ENCODE peak calls at places on chromosomes 13 and 19, in four cellular contexts. F is HepG2, D is GM12878, A is SK-N-SH. U is an unnamed sample.

GRCh38 chr13:32073180-32073864 is 41.7 kb downstream of the FRY start:
- DNase-seq in F (no peak), D (no peak), A (no peak), U (no peak)

GRCh38 chr19:46976845-46977320 is 42.8 kb upstream of the NPAS1 start:
- DNase-seq in F (no peak), D (no peak), A (peak), U (no peak)

GRCh38 chr19:55650602-55651230 is 2.7 kb downstream of the CCDC106 start:
- DNase-seq in F (no peak), D (no peak), A (peak), U (no peak)

GRCh38 chr19:49593233-49594113 is 2.5 kb downstream of the PRR12 start:
- DNase-seq in F (no peak), D (peak), A (peak), U (peak)

GRCh38 chr19:53328967-53329366 is 4.6 kb upstream of the ZNF845 start:
- DNase-seq in F (no peak), D (no peak), A (peak), U (no peak)

GRCh38 chr13:41224113-41225110 is 30.0 kb upstream of the KBTBD7 start:
- DNase-seq in F (no peak), D (no peak), A (no peak), U (no peak)

GRCh38 chr13:79312456-79312855 is 93.6 kb downstream of the RBM26 start:
- DNase-seq in F (no peak), D (no peak), A (no peak), U (no peak)

GRCh38 chr13:109802936-109803335 is 16.6 kb upstream of the IRS2 start:
- DNase-seq in F (peak), D (no peak), A (no peak), U (no peak)

GRCh38 chr13:89695343-89696257 is 1651.9 kb upstream of the MIR17HG start:
- DNase-seq in F (peak), D (no peak), A (peak), U (peak)

GRCh38 chr19:47035127-47035494 is 13.3 kb downstream of the TMEM160 start:
- DNase-seq in F (no peak), D (no peak), A (peak), U (no peak)

GRCh38 chr13:63490149-63490548 is 2074.5 kb upstream of the PCDH20 start:
- DNase-seq in F (no peak), D (no peak), A (no peak), U (no peak)

GRCh38 chr13:40588101-40588500 is 78.3 kb downstream of the FOXO1 start:
- DNase-seq in F (no peak), D (no peak), A (no peak), U (no peak)

GRCh38 chr13:99886706-99887105 is 84.9 kb downstream of the ZIC5 start:
- DNase-seq in F (no peak), D (no peak), A (no peak), U (no peak)

GRCh38 chr19:51368366-51369282 is at the start of gene CLDND2:
- DNase-seq in F (no peak), D (no peak), A (no peak), U (no peak)

GRCh38 chr13:67353891-67354459 is 123.8 kb upstream of the PCDH9 start:
- DNase-seq in F (no peak), D (no peak), A (no peak), U (no peak)
- TF ChIP-seq PBX3 in F (no peak), D (no peak), A (no peak), U (no peak)

DNA sequence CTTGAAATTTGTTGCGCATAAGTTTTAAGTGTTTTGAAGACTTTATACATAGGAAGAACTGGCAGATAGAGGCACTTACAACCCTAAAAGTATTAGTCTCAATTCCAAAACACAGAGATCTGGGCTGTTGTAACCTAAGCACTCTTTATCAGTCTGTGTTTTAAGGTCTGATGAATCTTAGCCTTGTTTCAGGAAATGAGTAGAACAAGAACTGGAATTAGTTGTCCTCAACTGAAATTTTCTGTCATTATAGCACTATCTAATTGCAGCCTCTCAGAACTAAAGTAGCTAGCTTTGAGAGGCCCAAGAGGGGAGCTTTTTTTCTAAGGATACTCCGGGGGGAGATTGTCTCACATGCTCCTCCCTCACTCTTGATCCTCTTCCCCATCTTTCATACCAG is 13.0 kb downstream of the HNRNPM start:
- DNase-seq in F (no peak), D (no peak), A (no peak), U (no peak)
- TF ChIP-seq RFX5 in F (no peak), D (no peak), A (no peak), U (no peak)

DNA sequence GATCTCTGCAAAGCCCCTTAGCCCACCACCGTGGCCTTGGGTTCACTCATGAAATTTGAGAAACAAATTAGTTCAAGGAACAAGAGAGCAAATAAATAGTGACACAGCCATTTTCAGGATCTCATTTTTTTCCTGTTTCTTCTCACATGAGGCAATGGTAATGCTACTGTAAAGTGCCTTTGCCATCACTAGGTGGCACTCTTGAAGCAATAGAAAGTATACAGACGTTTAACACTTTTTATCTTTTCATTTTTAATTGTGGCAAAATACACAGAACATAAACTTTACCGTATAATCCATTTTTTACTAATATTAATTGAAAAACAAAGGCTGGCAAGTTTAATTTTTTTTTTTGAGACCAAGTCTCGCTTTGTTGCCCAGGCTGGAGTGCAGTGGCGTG is 76.9 kb upstream of the ZNF835 start:
- DNase-seq in F (peak), D (no peak), A (peak), U (no peak)
- TF ChIP-seq PBX3 in F (no peak), D (no peak), A (no peak), U (no peak)

DNA sequence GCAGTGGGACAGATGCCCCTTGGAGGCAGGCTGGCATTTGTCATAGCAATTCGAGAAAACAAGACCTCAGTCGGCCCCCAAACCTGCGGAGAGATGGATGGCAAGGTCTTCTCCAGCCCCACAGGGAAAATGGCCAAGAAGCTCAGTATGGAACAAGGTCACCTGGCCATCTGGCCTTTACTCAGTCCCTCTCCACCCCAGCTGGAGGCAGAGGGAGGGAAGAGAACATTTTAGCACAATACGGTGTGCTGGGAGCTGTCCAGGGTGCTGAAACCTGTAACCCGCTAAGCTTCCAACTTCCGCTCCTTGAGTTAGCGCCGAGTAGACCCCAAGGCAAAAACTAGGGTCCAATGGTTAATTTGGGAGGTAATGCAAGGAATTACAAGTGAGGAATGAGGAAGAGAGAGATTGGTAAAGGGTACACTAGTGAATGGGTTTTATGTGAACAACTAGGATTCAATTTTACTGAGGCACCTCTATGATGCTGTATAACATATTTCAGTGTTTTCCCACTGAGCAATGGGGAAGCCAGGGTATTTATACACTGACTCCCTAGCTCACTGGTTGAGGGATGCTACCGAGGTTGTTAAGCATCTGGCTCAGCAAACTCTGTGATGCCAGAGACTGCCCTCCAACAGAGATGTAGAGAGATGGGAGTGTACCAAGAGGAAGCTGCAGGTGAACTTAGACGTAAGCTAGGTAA is 64.3 kb downstream of the CACNA1A start:
- DNase-seq in F (peak), D (no peak), A (no peak), U (no peak)
- TF ChIP-seq RFX5 in F (no peak), D (no peak), A (no peak), U (no peak)

GRCh38 chr13:30735025-30735967 is at the start of gene ALOX5AP:
- DNase-seq in F (no peak), D (peak), A (no peak), U (no peak)
- TF ChIP-seq PBX3 in F (no peak), D (no peak), A (no peak), U (no peak)

GRCh38 chr13:51275101-51275500 is 52.9 kb downstream of the FAM124A start:
- DNase-seq in F (no peak), D (no peak), A (no peak), U (no peak)
- TF ChIP-seq RFX5 in F (no peak), D (no peak), A (no peak), U (no peak)

GRCh38 chr13:21672811-21673591 is 2.1 kb downstream of the FGF9 start:
- DNase-seq in F (no peak), D (no peak), A (no peak), U (no peak)

GRCh38 chr13:21675095-21676007 is 4.5 kb downstream of the FGF9 start:
- DNase-seq in F (no peak), D (no peak), A (peak), U (no peak)

GRCh38 chr13:21676611-21677021 is 5.7 kb downstream of the FGF9 start:
- DNase-seq in F (no peak), D (no peak), A (peak), U (no peak)

GRCh38 chr13:21673592-21674270 is 2.9 kb downstream of the FGF9 start:
- DNase-seq in F (no peak), D (no peak), A (peak), U (peak)

DNA sequence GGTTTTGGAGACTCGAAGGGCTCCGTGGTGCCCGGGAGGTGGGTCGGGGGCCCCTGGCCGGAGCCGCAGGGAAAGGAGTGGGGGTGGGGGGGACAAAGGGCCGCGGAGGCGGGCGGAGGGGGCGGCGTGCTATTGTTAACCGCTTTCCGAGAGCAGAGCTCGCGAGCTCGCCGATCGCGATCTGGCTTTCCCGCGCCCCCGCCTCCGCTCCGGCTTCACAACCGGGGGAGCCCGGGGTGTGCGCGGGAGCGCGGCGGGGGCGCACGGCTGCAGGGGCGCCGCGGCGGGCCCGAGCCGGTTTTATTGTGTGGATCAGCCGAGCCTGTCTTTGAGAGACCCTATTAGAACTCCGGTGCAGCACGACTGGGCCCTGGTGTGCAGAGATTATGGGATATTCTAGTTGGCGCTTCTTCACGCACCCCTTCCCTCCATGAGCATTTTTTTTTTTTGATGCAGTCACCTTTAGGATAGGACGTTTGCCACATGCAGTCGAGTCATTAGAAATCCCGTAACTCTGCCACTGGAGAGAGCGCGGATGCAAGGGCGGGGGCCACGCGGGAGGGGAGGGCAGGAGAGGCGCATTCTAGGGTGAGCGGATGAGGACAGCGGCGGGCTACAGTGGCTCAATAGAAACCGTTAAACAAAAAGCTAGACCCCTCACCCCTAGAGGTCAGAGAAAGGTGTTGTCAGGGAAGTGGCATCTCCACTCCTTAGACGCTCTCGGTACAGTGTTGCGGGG is 3.6 kb downstream of the FGF9 start:
- DNase-seq in F (no peak), D (no peak), A (peak), U (no peak)
- TF ChIP-seq PBX3 in F (no peak), D (no peak), A (no peak), U (no peak)

DNA sequence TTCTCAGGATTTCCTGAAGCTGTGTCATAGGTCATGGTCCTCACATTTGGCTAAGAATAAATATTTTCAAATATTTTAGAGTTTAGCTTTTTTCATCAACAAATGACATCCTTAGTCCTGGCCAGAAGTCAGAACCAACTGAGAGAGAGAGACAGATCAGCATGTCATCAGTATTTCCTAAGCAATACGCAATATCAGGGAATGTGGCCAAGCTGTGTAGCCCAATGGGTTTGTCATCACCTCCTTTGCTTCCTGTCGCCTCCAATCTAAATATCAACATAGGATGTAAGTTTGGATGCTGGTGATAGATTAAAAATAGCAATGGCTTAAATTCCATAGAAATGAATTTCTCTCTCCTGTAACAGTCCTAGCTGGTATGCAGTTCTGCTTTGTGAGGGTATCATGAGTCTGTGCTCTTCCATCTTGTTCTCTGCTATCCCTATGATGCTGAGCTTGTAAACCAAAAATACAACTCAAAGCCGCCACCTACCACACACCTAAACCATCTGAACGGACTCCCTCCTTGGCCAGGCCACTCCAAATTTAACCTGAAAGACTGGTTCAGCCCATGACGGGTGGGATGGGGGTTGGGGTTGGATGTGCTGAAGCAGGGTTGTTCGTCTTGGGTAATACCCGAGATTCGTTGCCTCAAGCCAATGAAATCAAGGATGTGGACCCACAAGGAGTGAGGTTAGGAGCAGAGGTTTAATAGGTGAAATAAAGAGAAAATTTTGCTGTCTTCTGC is 10.0 kb upstream of the IGSF23 start:
- DNase-seq in F (no peak), D (no peak), A (no peak), U (no peak)
- TF ChIP-seq RFX5 in F (no peak), D (no peak), A (no peak), U (no peak)

GRCh38 chr19:33398361-33399060 is 25.0 kb downstream of the CEBPG start:
- DNase-seq in F (no peak), D (no peak), A (no peak), U (no peak)
- TF ChIP-seq PBX3 in F (no peak), D (no peak), A (no peak), U (no peak)

GRCh38 chr13:38803566-38803965 is 116.7 kb downstream of the FREM2 start:
- DNase-seq in F (no peak), D (no peak), A (no peak), U (no peak)

GRCh38 chr13:38804061-38804460 is 117.2 kb downstream of the FREM2 start:
- DNase-seq in F (no peak), D (no peak), A (no peak), U (no peak)

DNA sequence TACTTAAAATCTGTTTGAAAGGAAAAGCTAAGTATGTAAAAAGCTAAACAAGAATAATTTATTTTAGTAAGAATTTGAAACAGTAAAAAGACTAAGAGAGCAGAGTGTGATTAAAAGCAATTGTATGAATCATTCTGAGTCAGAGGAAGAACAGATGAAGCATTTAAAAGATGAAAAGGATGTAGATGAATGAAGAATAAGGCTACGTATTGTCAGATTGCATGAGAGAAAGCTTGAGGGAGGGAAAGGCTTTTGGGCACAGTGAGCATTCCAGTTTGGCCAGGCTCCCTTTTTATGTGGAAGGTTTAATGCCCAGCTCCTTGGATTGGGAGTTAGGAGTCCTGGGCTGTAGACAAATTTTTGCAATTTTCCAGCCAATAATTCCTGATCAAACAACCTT is 117.7 kb downstream of the FREM2 start:
- DNase-seq in F (no peak), D (no peak), A (no peak), U (no peak)
- TF ChIP-seq RFX5 in F (no peak), D (no peak), A (no peak), U (no peak)